ENCODE peak calls at places on chromosomes 6 and 20, in four cellular contexts. L, Z, M and I are unnamed samples.
A peak's percentile ranks its signal among the peaks of the same experiment; 100 is the strongest.

GRCh38 chr20:32045999-32046398 is 6.0 kb upstream of the HCK start:
- DNase-seq in Z (no peak), L (no peak), M (no peak), I (no peak)

GRCh38 chr6:19851273-19852089 is 14.3 kb downstream of the ID4 start:
- DNase-seq in Z (peak; percentile 83), M (peak; percentile 90), L (peak; percentile 35), I (peak; percentile 84)

GRCh38 chr20:52798124-52798523 is 174.0 kb upstream of the TSHZ2 start:
- DNase-seq in L (no peak), Z (no peak), M (no peak), I (peak; percentile 4)

GRCh38 chr20:46588532-46589509 is 38.4 kb upstream of the OCSTAMP start:
- DNase-seq in Z (no peak), M (no peak), L (no peak), I (no peak)

GRCh38 chr6:1082040-1082935 is 229.6 kb upstream of the FOXQ1 start:
- DNase-seq in M (peak; percentile 10), L (no peak), Z (peak; percentile 74), I (peak; percentile 78)

GRCh38 chr6:15911753-15912504 is 217.0 kb upstream of the MYLIP start:
- DNase-seq in L (no peak), M (no peak), Z (no peak), I (no peak)

GRCh38 chr6:133132092-133132491 is 109.1 kb upstream of the EYA4 start:
- DNase-seq in M (peak; percentile 4), Z (peak; percentile 71), L (no peak), I (no peak)

GRCh38 chr6:146410851-146411595 is 132.6 kb upstream of the RAB32 start:
- DNase-seq in Z (no peak), L (no peak), M (peak; percentile 25), I (no peak)

GRCh38 chr6:40882321-40882720 is 156.7 kb downstream of the UNC5CL start:
- DNase-seq in M (no peak), Z (no peak), L (no peak), I (no peak)

GRCh38 chr6:164415832-164416563 is 893.4 kb downstream of the C6orf118 start:
- DNase-seq in Z (no peak), L (no peak), M (no peak), I (no peak)

GRCh38 chr6:44615621-44616020 is 228.1 kb downstream of the CDC5L start:
- DNase-seq in M (no peak), L (no peak), Z (no peak), I (no peak)

GRCh38 chr20:62735331-62735821 is 26.7 kb downstream of the NTSR1 start:
- DNase-seq in Z (no peak), M (no peak), L (peak; percentile 18), I (peak; percentile 65)

GRCh38 chr6:1729133-1729751 is 119.5 kb downstream of the FOXC1 start:
- DNase-seq in L (no peak), M (no peak), Z (no peak), I (no peak)

GRCh38 chr20:8940311-8940710 is 128.6 kb upstream of the PLCB4 start:
- DNase-seq in L (no peak), Z (no peak), M (no peak), I (no peak)

GRCh38 chr6:123926000-123926399 is 122.3 kb downstream of the NKAIN2 start:
- DNase-seq in M (no peak), L (no peak), Z (no peak), I (no peak)

GRCh38 chr6:56693246-56693607 is 50.5 kb upstream of the DST start:
- DNase-seq in L (peak; percentile 48), Z (peak; percentile 89), M (peak; percentile 89), I (peak; percentile 96)

GRCh38 chr20:46438156-46438750 is 31.8 kb upstream of the ELMO2 start:
- DNase-seq in M (peak; percentile 73), Z (peak; percentile 67), L (no peak), I (peak; percentile 62)

GRCh38 chr20:18943542-18943941 is 130.0 kb downstream of the SCP2D1 start:
- DNase-seq in L (no peak), M (peak; percentile 43), Z (no peak), I (no peak)

GRCh38 chr6:169838291-169839028 is 87.0 kb downstream of the ERMARD start:
- DNase-seq in Z (no peak), M (no peak), L (no peak), I (no peak)

GRCh38 chr6:34213772-34214171 is 22.9 kb upstream of the HMGA1 start:
- DNase-seq in L (no peak), M (no peak), Z (peak; percentile 37), I (no peak)

GRCh38 chr6:72798196-72798595 is 176.3 kb downstream of the KCNQ5 start:
- DNase-seq in Z (peak; percentile 31), M (peak; percentile 22), L (no peak), I (peak; percentile 75)

GRCh38 chr6:72084992-72085569 is 198.7 kb downstream of the RIMS1 start:
- DNase-seq in Z (peak; percentile 47), L (no peak), M (peak; percentile 25), I (peak; percentile 46)

GRCh38 chr6:155883741-155884140 is 428.1 kb upstream of the NOX3 start:
- DNase-seq in L (no peak), Z (peak; percentile 70), M (no peak), I (peak; percentile 14)

GRCh38 chr6:32202186-32202585 is 9.7 kb upstream of the GPSM3 start:
- DNase-seq in L (no peak), Z (no peak), M (no peak), I (no peak)

GRCh38 chr6:11211235-11211634 is 21.2 kb downstream of the NEDD9 start:
- DNase-seq in M (no peak), Z (no peak), L (no peak), I (no peak)

GRCh38 chr6:2790588-2790987 is 25.4 kb downstream of the WRNIP1 start:
- DNase-seq in M (peak; percentile 30), L (no peak), Z (peak; percentile 25), I (peak; percentile 83)

GRCh38 chr6:158485411-158485810 is 74.5 kb upstream of the TMEM181 start:
- DNase-seq in Z (peak; percentile 18), L (no peak), M (no peak), I (peak; percentile 10)

GRCh38 chr6:158492881-158493280 is 67.0 kb upstream of the TMEM181 start:
- DNase-seq in M (no peak), Z (no peak), L (no peak), I (no peak)

GRCh38 chr6:158489441-158489840 is 70.5 kb upstream of the TMEM181 start:
- DNase-seq in M (no peak), L (no peak), Z (no peak), I (no peak)

GRCh38 chr6:158488065-158488464 is 71.8 kb upstream of the TMEM181 start:
- DNase-seq in L (no peak), Z (peak; percentile 90), M (peak; percentile 85), I (peak; percentile 98)

GRCh38 chr6:158487495-158487894 is 72.4 kb upstream of the TMEM181 start:
- DNase-seq in L (no peak), M (no peak), Z (no peak), I (peak; percentile 68)
- H3K27ac ChIP-seq in L (no peak overlapping the region), M (peak overlapping the region; percentile 13), Z (peak overlapping the region; percentile 81), I (peak overlapping the region; percentile 70)

GRCh38 chr20:44620030-44620429 is 31.5 kb downstream of the ADA start:
- DNase-seq in Z (no peak), L (no peak), M (no peak), I (no peak)
- H3K4me1 ChIP-seq in Z (peaks cover 3% of the 10 kb centered on the region), L (peaks cover 24% of the 10 kb centered on the region), M (no peaks in the 10 kb centered on the region), I (no peaks in the 10 kb centered on the region)

GRCh38 chr20:50868509-50869495 is 62.4 kb downstream of the ADNP start:
- DNase-seq in Z (peak; percentile 25), L (no peak), M (peak; percentile 63), I (no peak)
- H3K27ac ChIP-seq in Z (no peak overlapping the region), L (no peak overlapping the region), M (no peak overlapping the region), I (no peak overlapping the region)

GRCh38 chr20:49397525-49397924 is 84.9 kb downstream of the KCNB1 start:
- DNase-seq in M (peak; percentile 50), Z (peak; percentile 28), L (no peak), I (peak; percentile 88)
- H3K4me1 ChIP-seq in M (no peaks in the 10 kb centered on the region), Z (no peaks in the 10 kb centered on the region), L (no peaks in the 10 kb centered on the region), I (peaks cover 44% of the 10 kb centered on the region)

GRCh38 chr6:144349690-144350132 is 64.6 kb downstream of the UTRN start:
- DNase-seq in M (peak; percentile 66), L (no peak), Z (peak; percentile 42), I (peak; percentile 75)
- H3K27ac ChIP-seq in M (peak overlapping the region; percentile 77), L (peak overlapping the region; percentile 75), Z (no peak overlapping the region), I (peak overlapping the region; percentile 45)

DNA sequence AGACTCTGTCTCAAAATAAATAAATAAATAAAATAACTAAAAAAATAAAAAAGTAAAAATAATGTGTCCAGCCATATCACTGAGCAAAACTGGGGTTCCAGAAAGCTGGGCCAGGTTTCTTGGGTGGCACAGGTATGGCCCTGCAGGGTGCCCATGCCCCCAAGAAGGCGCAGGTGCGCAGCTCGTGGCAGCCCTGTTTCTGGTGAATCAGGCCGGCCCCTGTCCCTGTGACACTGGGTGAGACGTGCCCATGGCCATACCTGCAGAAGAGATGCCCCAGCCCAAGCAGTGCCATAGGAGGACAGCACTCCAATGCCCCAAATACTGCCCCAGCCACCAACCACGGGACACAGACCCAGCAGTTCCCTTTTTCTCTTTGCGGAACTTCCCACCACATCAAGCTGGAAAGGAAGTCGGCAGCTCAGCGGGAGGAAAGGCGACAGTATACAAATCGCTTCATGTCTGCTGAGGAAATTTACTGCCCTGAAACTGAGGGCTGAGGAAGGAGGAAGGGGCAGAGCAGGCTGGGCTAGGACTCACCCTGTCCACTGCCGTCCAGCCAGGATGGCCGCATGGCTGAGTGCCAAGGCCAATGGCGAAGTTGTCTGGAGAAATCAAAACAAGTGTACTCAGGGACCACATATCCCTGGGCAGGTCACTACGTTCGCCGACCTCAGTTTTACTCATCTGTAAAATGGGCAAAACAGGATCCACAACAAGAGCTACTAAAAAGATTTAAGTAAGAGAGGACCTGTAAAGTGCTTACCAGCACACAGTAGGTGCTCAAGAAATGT is 55.4 kb downstream of the PREX1 start:
- DNase-seq in L (peak; percentile 84), Z (no peak), M (no peak), I (no peak)
- H3K4me1 ChIP-seq in L (peaks cover 87% of the 10 kb centered on the region), Z (no peaks in the 10 kb centered on the region), M (no peaks in the 10 kb centered on the region), I (peaks cover 10% of the 10 kb centered on the region)

DNA sequence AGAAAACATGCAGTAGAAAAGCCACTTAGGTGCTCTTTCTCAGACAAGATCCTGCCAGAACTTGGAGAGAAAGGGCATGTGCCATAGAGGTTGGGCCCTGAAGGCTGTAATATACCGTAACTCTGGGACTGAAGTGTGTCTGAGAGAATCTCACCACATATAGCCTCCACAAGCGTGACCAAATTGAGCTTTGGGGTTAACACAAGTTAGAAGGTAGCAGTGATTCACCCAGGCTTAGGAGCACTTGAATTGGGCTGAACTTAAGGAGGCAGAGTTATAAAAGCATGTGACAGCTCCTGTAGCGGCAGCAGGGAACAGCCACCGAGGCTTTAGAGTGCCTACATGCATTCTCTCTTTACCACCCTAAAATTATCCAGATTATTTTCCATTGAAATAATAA is 361.6 kb downstream of the PHF3 start:
- DNase-seq in M (no peak), L (no peak), Z (no peak), I (no peak)
- H3K27ac ChIP-seq in M (no peak overlapping the region), L (no peak overlapping the region), Z (no peak overlapping the region), I (no peak overlapping the region)